ENCODE peak calls at places on chromosomes 7 and 10, in nine cellular contexts. D is CD4-positive, alpha-beta memory T cell; Y is Peyer's patch; N is thoracic aorta; S is GM23248; V is uterus; R is cardiac muscle cell; B is endodermal cell; P is hepatocyte. O is an unnamed sample. For H3K9me3 and H3K36me3, the result is how much of the 10 kb centered on the place peaks cover.

GRCh38 chr10:130022501-130023299 is 58.6 kb upstream of the EBF3 start:
- DNase-seq in D (no peak), Y (no peak), N (no peak), S (peak), V (no peak), R (no peak), B (no peak), P (peak), O (peak)

GRCh38 chr10:5996696-5997095 is 19.4 kb upstream of the IL15RA start:
- DNase-seq in D (no peak), Y (no peak), N (no peak), S (no peak), V (no peak), R (no peak), B (no peak), P (no peak), O (no peak)

GRCh38 chr10:101237080-101237817 is 8.0 kb upstream of the LBX1 start:
- DNase-seq in D (no peak), Y (no peak), N (no peak), S (no peak), V (no peak), R (peak), B (no peak), P (no peak), O (no peak)

GRCh38 chr10:114806572-114807391 is 14.8 kb upstream of the FHIP2A start:
- DNase-seq in D (no peak), Y (no peak), N (no peak), S (peak), V (no peak), R (no peak), B (no peak), P (no peak), O (no peak)

GRCh38 chr7:108311446-108312168 is 144.6 kb downstream of the NRCAM start:
- DNase-seq in D (no peak), Y (no peak), N (no peak), S (peak), V (no peak), R (no peak), B (no peak), P (no peak), O (no peak)

GRCh38 chr7:156889089-156889488 is 3.9 kb downstream of the LMBR1 start:
- DNase-seq in D (no peak), Y (no peak), N (no peak), S (no peak), V (no peak), R (no peak), B (no peak), P (no peak), O (no peak)

GRCh38 chr7:73885975-73886798 is 25.2 kb downstream of the TMEM270 start:
- DNase-seq in D (no peak), Y (no peak), N (no peak), S (peak), V (peak), R (peak), B (peak), P (peak), O (no peak)

GRCh38 chr10:70925377-70926214 is 37.2 kb upstream of the PCBD1 start:
- DNase-seq in D (peak), Y (peak), N (no peak), S (peak), V (peak), R (peak), B (peak), P (peak), O (peak)

GRCh38 chr10:67477868-67478267 is 218.1 kb downstream of the CTNNA3 start:
- DNase-seq in D (no peak), Y (no peak), N (no peak), S (no peak), V (no peak), R (no peak), B (no peak), P (no peak), O (no peak)

GRCh38 chr7:158390460-158390859 is 197.2 kb downstream of the PTPRN2 start:
- DNase-seq in D (no peak), Y (peak), N (no peak), S (no peak), V (no peak), R (no peak), B (no peak), P (no peak), O (no peak)

GRCh38 chr7:158392251-158392650 is 195.4 kb downstream of the PTPRN2 start:
- DNase-seq in D (no peak), Y (peak), N (no peak), S (no peak), V (no peak), R (no peak), B (no peak), P (no peak), O (no peak)

GRCh38 chr7:158391541-158391940 is 196.1 kb downstream of the PTPRN2 start:
- DNase-seq in D (no peak), Y (peak), N (no peak), S (no peak), V (no peak), R (no peak), B (no peak), P (no peak), O (no peak)

GRCh38 chr7:158389514-158390425 is 197.9 kb downstream of the PTPRN2 start:
- DNase-seq in D (no peak), Y (peak), N (no peak), S (no peak), V (no peak), R (no peak), B (no peak), P (no peak), O (no peak)

GRCh38 chr7:158391141-158391540 is 196.5 kb downstream of the PTPRN2 start:
- DNase-seq in D (no peak), Y (no peak), N (no peak), S (no peak), V (no peak), R (no peak), B (no peak), P (no peak), O (no peak)
- H3K9me3 ChIP-seq in D (under half), Y (under half), N (under half), S (under half), V (under half), R (under half), B (half or more), P (under half), O (under half)

DNA sequence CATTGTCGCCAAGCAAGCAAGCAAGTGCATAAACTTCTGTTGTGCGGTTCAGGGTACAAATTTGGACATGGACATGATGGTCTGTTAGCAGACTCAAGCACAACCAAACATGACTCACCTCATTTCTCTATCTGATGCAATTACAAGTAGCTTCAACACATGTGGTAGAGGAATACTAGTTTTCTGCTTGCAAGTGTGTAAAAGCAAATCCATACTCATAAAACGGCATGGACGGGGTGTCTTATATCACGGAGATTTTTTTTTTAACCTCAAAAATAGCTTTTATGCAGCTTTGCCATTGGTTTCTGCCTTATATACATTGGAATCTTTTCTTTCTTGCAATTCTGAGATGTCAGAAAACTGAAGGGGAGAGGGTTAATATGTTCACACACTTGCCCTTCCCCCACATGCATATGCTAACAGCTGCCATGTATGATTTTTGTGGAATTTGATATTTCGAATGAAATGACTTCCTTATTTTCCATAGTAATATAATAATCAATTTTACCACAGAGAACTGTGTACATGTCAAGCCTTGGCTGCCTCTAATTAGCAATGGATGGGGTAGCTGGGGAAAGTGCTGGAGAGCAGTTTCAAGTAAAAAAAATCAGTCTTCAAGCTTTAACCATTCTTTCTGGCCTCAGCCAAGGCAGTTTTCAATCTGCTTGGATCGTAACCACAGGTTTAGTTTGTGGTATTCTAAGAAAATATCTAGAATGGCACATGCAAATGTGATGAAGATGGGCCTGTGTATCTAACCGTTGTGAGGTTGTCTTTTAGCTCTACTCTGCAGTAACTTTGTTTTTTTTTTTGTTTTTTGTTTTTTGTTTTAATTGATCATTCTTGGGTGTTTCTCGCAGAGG is 106.0 kb upstream of the PDCD4 start:
- DNase-seq in D (no peak), Y (no peak), N (no peak), S (peak), V (no peak), R (no peak), B (no peak), P (no peak), O (no peak)
- H3K4me3 ChIP-seq in D (no peak), Y (no peak), N (no peak), S (no peak), V (no peak), R (no peak), B (no peak), P (no peak), O (no peak)

GRCh38 chr10:68934994-68935393 is 21.0 kb upstream of the DDX21 start:
- DNase-seq in D (no peak), Y (no peak), N (no peak), S (no peak), V (no peak), R (no peak), B (no peak), P (no peak), O (no peak)
- H3K36me3 ChIP-seq in D (under half), Y (under half), N (under half), S (under half), V (under half), R (half or more), B (half or more), P (under half), O (half or more)

DNA sequence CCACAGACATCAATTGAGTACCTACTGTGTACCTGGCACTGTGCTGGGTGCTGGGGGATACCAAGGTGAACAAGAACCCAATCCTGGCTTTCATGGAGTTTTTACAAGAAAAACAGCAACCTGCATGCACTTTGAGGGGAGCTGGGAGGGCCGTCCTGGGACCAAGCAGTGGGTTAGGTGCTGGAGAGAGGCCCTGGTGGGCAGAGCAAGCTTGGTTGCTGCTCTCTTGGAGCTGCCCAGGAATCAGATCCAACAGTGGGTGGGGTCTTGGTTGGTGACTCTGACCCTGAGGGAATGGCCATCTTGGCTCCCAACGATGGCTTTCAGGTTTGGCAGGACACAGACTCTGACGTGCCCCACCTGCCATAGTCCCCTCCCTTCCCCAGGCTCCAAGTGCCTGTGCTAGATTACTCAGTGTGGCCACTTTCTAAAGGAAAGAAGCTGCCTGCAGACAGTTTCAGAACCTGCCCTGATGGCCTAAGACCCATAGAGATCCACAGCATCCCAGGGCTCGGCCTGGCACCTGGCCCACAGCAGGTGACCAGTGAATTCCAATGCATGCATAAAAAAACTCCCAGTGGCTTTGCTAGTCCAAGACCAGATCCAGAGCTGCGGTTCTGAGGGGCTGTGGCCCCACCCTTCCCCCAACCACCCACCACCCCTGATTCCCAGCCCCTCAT is 118.5 kb downstream of the RGS10 start:
- DNase-seq in D (no peak), Y (no peak), N (no peak), S (no peak), V (no peak), R (no peak), B (no peak), P (no peak), O (no peak)
- H3K9me3 ChIP-seq in D (under half), Y (under half), N (under half), S (under half), V (under half), R (under half), B (under half), P (under half), O (under half)

GRCh38 chr7:25860206-25860881 is 291.7 kb upstream of the NFE2L3 start:
- DNase-seq in D (peak), Y (peak), N (no peak), S (no peak), V (no peak), R (no peak), B (peak), P (no peak), O (peak)

GRCh38 chr7:25858562-25859411 is 293.2 kb upstream of the NFE2L3 start:
- DNase-seq in D (no peak), Y (no peak), N (no peak), S (no peak), V (no peak), R (no peak), B (peak), P (peak), O (no peak)

GRCh38 chr7:25859412-25859704 is 292.6 kb upstream of the NFE2L3 start:
- DNase-seq in D (no peak), Y (no peak), N (no peak), S (no peak), V (no peak), R (no peak), B (no peak), P (no peak), O (no peak)

GRCh38 chr7:25860882-25861228 is 291.1 kb upstream of the NFE2L3 start:
- DNase-seq in D (no peak), Y (no peak), N (no peak), S (no peak), V (no peak), R (no peak), B (no peak), P (no peak), O (no peak)

GRCh38 chr7:25859732-25860131 is 292.3 kb upstream of the NFE2L3 start:
- DNase-seq in D (no peak), Y (no peak), N (no peak), S (no peak), V (no peak), R (no peak), B (no peak), P (no peak), O (no peak)
- H3K4me3 ChIP-seq in D (no peak), Y (no peak), N (no peak), S (no peak), V (no peak), R (no peak), B (no peak), P (no peak), O (no peak)